ENCODE peak calls at places on chromosomes 7 and 10, in ten cellular contexts. One of them, this sample, is unnamed.

GRCh38 chr10:79399242-79399831 is 46.1 kb downstream of the ZCCHC24 start:
- DNase-seq in neural progenitor cell: peak; percentile 63
- DNase-seq in endothelial cell of umbilical vein: peak; percentile 71
- DNase-seq in HCT116: no peak
- DNase-seq in fibroblast of lung: peak; percentile 98
- DNase-seq in mammary epithelial cell: peak; percentile 53
- DNase-seq in endodermal cell: peak; percentile 89
- DNase-seq in PC-3: no peak
- DNase-seq in K562: peak; percentile 92
- DNase-seq in kidney: peak; percentile 96
- DNase-seq in this sample: no peak

GRCh38 chr10:100872034-100872791 is 40.5 kb upstream of the SLF2 start:
- DNase-seq in PC-3: peak; percentile 38
- DNase-seq in kidney: peak; percentile 40
- DNase-seq in mammary epithelial cell: peak; percentile 20
- DNase-seq in fibroblast of lung: peak; percentile 34
- DNase-seq in neural progenitor cell: peak; percentile 85
- DNase-seq in HCT116: peak; percentile 51
- DNase-seq in endothelial cell of umbilical vein: peak; percentile 28
- DNase-seq in endodermal cell: peak; percentile 92
- DNase-seq in K562: peak; percentile 83
- DNase-seq in this sample: peak; percentile 83

GRCh38 chr7:152663926-152664325 is 12.0 kb downstream of the XRCC2 start:
- DNase-seq in kidney: no peak
- DNase-seq in PC-3: no peak
- DNase-seq in endodermal cell: no peak
- DNase-seq in mammary epithelial cell: no peak
- DNase-seq in neural progenitor cell: no peak
- DNase-seq in fibroblast of lung: no peak
- DNase-seq in K562: no peak
- DNase-seq in endothelial cell of umbilical vein: peak; percentile 64
- DNase-seq in HCT116: no peak
- DNase-seq in this sample: no peak

GRCh38 chr10:38094923-38095574 is 912 bp downstream of the ZNF37A start:
- DNase-seq in endodermal cell: no peak
- DNase-seq in PC-3: no peak
- DNase-seq in kidney: peak; percentile 67
- DNase-seq in HCT116: no peak
- DNase-seq in fibroblast of lung: peak; percentile 19
- DNase-seq in K562: no peak
- DNase-seq in mammary epithelial cell: no peak
- DNase-seq in endothelial cell of umbilical vein: no peak
- DNase-seq in neural progenitor cell: no peak
- DNase-seq in this sample: no peak

GRCh38 chr10:96205580-96205979 is 65.8 kb downstream of the BLNK start:
- DNase-seq in kidney: no peak
- DNase-seq in HCT116: no peak
- DNase-seq in mammary epithelial cell: no peak
- DNase-seq in PC-3: no peak
- DNase-seq in endodermal cell: no peak
- DNase-seq in endothelial cell of umbilical vein: no peak
- DNase-seq in fibroblast of lung: no peak
- DNase-seq in neural progenitor cell: no peak
- DNase-seq in K562: no peak
- DNase-seq in this sample: no peak

GRCh38 chr7:26490631-26491624 is 199.3 kb downstream of the SNX10 start:
- DNase-seq in K562: no peak
- DNase-seq in PC-3: peak; percentile 9
- DNase-seq in kidney: no peak
- DNase-seq in mammary epithelial cell: peak; percentile 91
- DNase-seq in endodermal cell: no peak
- DNase-seq in neural progenitor cell: peak; percentile 9
- DNase-seq in fibroblast of lung: no peak
- DNase-seq in endothelial cell of umbilical vein: no peak
- DNase-seq in HCT116: no peak
- DNase-seq in this sample: no peak

GRCh38 chr7:81234896-81235295 is 316.0 kb upstream of the SEMA3C start:
- DNase-seq in endodermal cell: no peak
- DNase-seq in mammary epithelial cell: peak; percentile 17
- DNase-seq in HCT116: no peak
- DNase-seq in endothelial cell of umbilical vein: no peak
- DNase-seq in fibroblast of lung: peak; percentile 7
- DNase-seq in PC-3: no peak
- DNase-seq in kidney: no peak
- DNase-seq in neural progenitor cell: no peak
- DNase-seq in K562: no peak
- DNase-seq in this sample: no peak

GRCh38 chr10:30639946-30640786 is 10.6 kb upstream of the LYZL2 start:
- DNase-seq in mammary epithelial cell: peak; percentile 32
- DNase-seq in HCT116: peak; percentile 61
- DNase-seq in neural progenitor cell: peak; percentile 58
- DNase-seq in endothelial cell of umbilical vein: peak; percentile 86
- DNase-seq in PC-3: peak; percentile 63
- DNase-seq in endodermal cell: no peak
- DNase-seq in K562: peak; percentile 37
- DNase-seq in fibroblast of lung: peak; percentile 82
- DNase-seq in kidney: no peak
- DNase-seq in this sample: peak; percentile 74

DNA sequence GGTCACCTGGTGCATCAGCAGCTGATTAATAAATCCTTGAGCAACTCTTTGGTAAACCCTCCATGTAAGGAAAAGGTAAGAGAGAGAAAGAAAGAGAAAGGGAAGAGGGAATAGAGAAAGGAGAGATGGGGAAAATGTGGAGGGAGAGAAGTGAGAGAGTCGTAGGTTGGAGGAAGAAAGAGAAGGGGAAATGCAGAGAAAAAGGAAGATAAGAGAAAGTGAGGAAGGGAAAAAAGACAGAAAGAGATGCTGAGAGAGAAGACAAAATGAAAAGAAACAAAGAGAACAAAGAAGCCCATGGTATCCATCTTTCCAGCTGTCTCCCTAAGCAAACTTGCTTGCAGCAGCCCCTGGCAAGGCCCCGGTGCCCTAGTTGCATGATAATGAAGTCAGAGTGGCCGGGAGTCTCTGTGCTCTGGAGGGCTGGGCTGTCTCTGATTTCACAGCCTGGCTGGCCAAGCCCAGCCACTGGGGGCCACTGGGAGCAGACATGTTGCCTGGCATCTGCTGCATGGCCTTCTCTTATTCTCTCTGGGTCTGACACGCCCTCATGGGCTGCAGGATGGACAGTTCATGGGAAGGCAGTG is 48.4 kb downstream of the PRR15 start:
- DNase-seq in PC-3: no peak
- DNase-seq in endothelial cell of umbilical vein: no peak
- DNase-seq in neural progenitor cell: no peak
- DNase-seq in endodermal cell: no peak
- DNase-seq in mammary epithelial cell: no peak
- DNase-seq in kidney: no peak
- DNase-seq in HCT116: no peak
- DNase-seq in K562: no peak
- DNase-seq in fibroblast of lung: no peak
- DNase-seq in this sample: no peak
- H3K9ac ChIP-seq in PC-3: no peak overlapping the region
- H3K9ac ChIP-seq in endothelial cell of umbilical vein: no peak overlapping the region
- H3K9ac ChIP-seq in neural progenitor cell: no peak overlapping the region
- H3K9ac ChIP-seq in endodermal cell: no peak overlapping the region
- H3K9ac ChIP-seq in mammary epithelial cell: no peak overlapping the region
- H3K9ac ChIP-seq in kidney: no peak overlapping the region
- H3K9ac ChIP-seq in HCT116: no peak overlapping the region
- H3K9ac ChIP-seq in K562: no peak overlapping the region
- H3K9ac ChIP-seq in fibroblast of lung: no peak overlapping the region
- H3K9ac ChIP-seq in this sample: no peak overlapping the region

GRCh38 chr7:136400877-136401276 is 423.7 kb upstream of the MTPN start:
- DNase-seq in endothelial cell of umbilical vein: no peak
- DNase-seq in neural progenitor cell: no peak
- DNase-seq in PC-3: no peak
- DNase-seq in K562: no peak
- DNase-seq in fibroblast of lung: no peak
- DNase-seq in HCT116: no peak
- DNase-seq in endodermal cell: no peak
- DNase-seq in mammary epithelial cell: no peak
- DNase-seq in kidney: no peak
- DNase-seq in this sample: no peak

GRCh38 chr7:136403591-136403990 is 426.4 kb upstream of the MTPN start:
- DNase-seq in endothelial cell of umbilical vein: no peak
- DNase-seq in HCT116: no peak
- DNase-seq in kidney: no peak
- DNase-seq in fibroblast of lung: no peak
- DNase-seq in K562: no peak
- DNase-seq in PC-3: no peak
- DNase-seq in endodermal cell: no peak
- DNase-seq in mammary epithelial cell: no peak
- DNase-seq in neural progenitor cell: no peak
- DNase-seq in this sample: no peak

GRCh38 chr7:136405931-136406777 is 429.0 kb upstream of the MTPN start:
- DNase-seq in HCT116: peak; percentile 15
- DNase-seq in K562: peak; percentile 68
- DNase-seq in fibroblast of lung: peak; percentile 68
- DNase-seq in endodermal cell: peak; percentile 81
- DNase-seq in PC-3: peak; percentile 60
- DNase-seq in endothelial cell of umbilical vein: peak; percentile 48
- DNase-seq in kidney: no peak
- DNase-seq in mammary epithelial cell: peak; percentile 35
- DNase-seq in neural progenitor cell: peak; percentile 84
- DNase-seq in this sample: peak; percentile 88
- H3K4me3 ChIP-seq in HCT116: no peak overlapping the region
- H3K4me3 ChIP-seq in K562: no peak overlapping the region
- H3K4me3 ChIP-seq in fibroblast of lung: no peak overlapping the region
- H3K4me3 ChIP-seq in endodermal cell: no peak overlapping the region
- H3K4me3 ChIP-seq in PC-3: no peak overlapping the region
- H3K4me3 ChIP-seq in endothelial cell of umbilical vein: no peak overlapping the region
- H3K4me3 ChIP-seq in kidney: no peak overlapping the region
- H3K4me3 ChIP-seq in mammary epithelial cell: no peak overlapping the region
- H3K4me3 ChIP-seq in neural progenitor cell: no peak overlapping the region
- H3K4me3 ChIP-seq in this sample: peak overlapping the region; percentile 30

GRCh38 chr7:134905375-134905774 is 80.9 kb upstream of the AGBL3 start:
- DNase-seq in mammary epithelial cell: peak; percentile 82
- DNase-seq in endothelial cell of umbilical vein: peak; percentile 21
- DNase-seq in fibroblast of lung: peak; percentile 95
- DNase-seq in K562: no peak
- DNase-seq in endodermal cell: no peak
- DNase-seq in kidney: peak; percentile 56
- DNase-seq in neural progenitor cell: no peak
- DNase-seq in PC-3: no peak
- DNase-seq in HCT116: no peak
- DNase-seq in this sample: no peak

GRCh38 chr7:134900430-134900876 is 85.9 kb upstream of the AGBL3 start:
- DNase-seq in kidney: no peak
- DNase-seq in neural progenitor cell: no peak
- DNase-seq in endothelial cell of umbilical vein: no peak
- DNase-seq in K562: no peak
- DNase-seq in endodermal cell: no peak
- DNase-seq in HCT116: no peak
- DNase-seq in mammary epithelial cell: no peak
- DNase-seq in fibroblast of lung: no peak
- DNase-seq in PC-3: no peak
- DNase-seq in this sample: no peak

GRCh38 chr7:134901389-134902020 is 84.8 kb upstream of the AGBL3 start:
- DNase-seq in endothelial cell of umbilical vein: no peak
- DNase-seq in endodermal cell: no peak
- DNase-seq in neural progenitor cell: no peak
- DNase-seq in mammary epithelial cell: no peak
- DNase-seq in K562: no peak
- DNase-seq in HCT116: no peak
- DNase-seq in fibroblast of lung: no peak
- DNase-seq in PC-3: no peak
- DNase-seq in kidney: no peak
- DNase-seq in this sample: no peak

GRCh38 chr7:134902058-134902457 is 84.2 kb upstream of the AGBL3 start:
- DNase-seq in kidney: no peak
- DNase-seq in endodermal cell: no peak
- DNase-seq in HCT116: no peak
- DNase-seq in endothelial cell of umbilical vein: no peak
- DNase-seq in mammary epithelial cell: no peak
- DNase-seq in neural progenitor cell: no peak
- DNase-seq in K562: no peak
- DNase-seq in fibroblast of lung: no peak
- DNase-seq in PC-3: no peak
- DNase-seq in this sample: no peak

DNA sequence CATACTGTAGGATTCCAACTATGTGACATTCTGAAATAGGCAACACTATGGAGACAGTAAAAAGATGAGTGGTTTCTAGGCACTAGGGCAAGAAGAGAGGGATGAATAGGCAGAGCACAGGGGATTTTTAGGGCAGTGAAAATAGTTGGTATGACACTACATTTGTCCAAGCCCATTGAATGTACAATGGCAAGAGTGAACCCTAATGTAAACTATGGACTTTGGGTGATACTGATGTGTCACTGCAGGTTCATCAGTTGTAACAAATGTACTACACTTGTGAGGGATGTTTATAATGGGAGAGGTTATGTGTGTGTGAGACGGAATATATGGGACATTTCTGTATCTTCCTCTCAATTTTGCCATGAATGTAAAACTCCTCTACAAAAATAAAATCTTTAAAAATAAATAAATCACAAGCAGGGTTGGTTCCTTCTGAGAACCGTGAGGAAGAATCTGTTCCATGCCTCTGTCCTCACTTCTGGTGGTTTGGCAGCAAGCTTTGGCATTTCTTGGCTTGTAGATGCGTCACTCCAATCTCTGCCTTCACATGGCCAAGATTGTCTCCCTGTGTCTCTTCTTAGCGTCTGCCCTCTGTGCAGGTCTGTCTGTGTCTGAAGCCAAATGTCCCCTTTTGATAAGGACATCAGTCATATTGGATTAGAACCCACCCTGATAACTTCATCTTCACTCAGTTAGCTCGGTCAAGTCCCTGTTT is 83.1 kb upstream of the AGBL3 start:
- DNase-seq in K562: no peak
- DNase-seq in endothelial cell of umbilical vein: no peak
- DNase-seq in endodermal cell: no peak
- DNase-seq in neural progenitor cell: no peak
- DNase-seq in kidney: no peak
- DNase-seq in HCT116: no peak
- DNase-seq in mammary epithelial cell: no peak
- DNase-seq in fibroblast of lung: no peak
- DNase-seq in PC-3: no peak
- DNase-seq in this sample: no peak
- H3K27ac ChIP-seq in K562: no peak overlapping the region
- H3K27ac ChIP-seq in endothelial cell of umbilical vein: no peak overlapping the region
- H3K27ac ChIP-seq in endodermal cell: no peak overlapping the region
- H3K27ac ChIP-seq in neural progenitor cell: no peak overlapping the region
- H3K27ac ChIP-seq in kidney: no peak overlapping the region
- H3K27ac ChIP-seq in HCT116: no peak overlapping the region
- H3K27ac ChIP-seq in mammary epithelial cell: no peak overlapping the region
- H3K27ac ChIP-seq in fibroblast of lung: no peak overlapping the region
- H3K27ac ChIP-seq in PC-3: no peak overlapping the region
- H3K27ac ChIP-seq in this sample: no peak overlapping the region

DNA sequence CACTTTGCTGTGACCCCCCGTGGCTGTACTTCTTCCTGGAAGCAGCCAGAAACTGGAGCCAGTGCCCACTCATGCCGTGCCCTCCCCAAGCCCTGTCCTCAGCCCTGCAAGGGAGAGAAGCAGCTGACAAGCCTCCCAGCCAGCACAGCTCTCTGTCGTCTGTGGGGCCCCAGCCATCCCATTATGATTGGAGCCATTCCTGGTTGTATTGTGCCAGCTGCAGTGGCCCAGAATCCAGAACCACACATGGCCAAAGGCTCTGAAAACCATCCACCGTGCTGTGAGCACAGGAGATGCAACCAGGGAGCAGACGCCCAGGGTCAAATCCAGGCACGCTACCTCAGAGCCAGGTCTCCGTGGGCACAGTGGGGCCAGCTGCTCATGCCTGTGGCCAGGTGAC is 18.7 kb downstream of the GRID2IP start:
- DNase-seq in neural progenitor cell: no peak
- DNase-seq in mammary epithelial cell: no peak
- DNase-seq in endodermal cell: peak; percentile 49
- DNase-seq in kidney: no peak
- DNase-seq in PC-3: no peak
- DNase-seq in K562: no peak
- DNase-seq in HCT116: no peak
- DNase-seq in endothelial cell of umbilical vein: no peak
- DNase-seq in fibroblast of lung: no peak
- DNase-seq in this sample: no peak
- H3K9ac ChIP-seq in neural progenitor cell: no peak overlapping the region
- H3K9ac ChIP-seq in mammary epithelial cell: no peak overlapping the region
- H3K9ac ChIP-seq in endodermal cell: no peak overlapping the region
- H3K9ac ChIP-seq in kidney: no peak overlapping the region
- H3K9ac ChIP-seq in PC-3: no peak overlapping the region
- H3K9ac ChIP-seq in K562: no peak overlapping the region
- H3K9ac ChIP-seq in HCT116: no peak overlapping the region
- H3K9ac ChIP-seq in endothelial cell of umbilical vein: no peak overlapping the region
- H3K9ac ChIP-seq in fibroblast of lung: no peak overlapping the region
- H3K9ac ChIP-seq in this sample: no peak overlapping the region